ENCODE peak calls at places on chromosomes 5 and 9, in six cellular contexts. One of them, this sample, is unnamed.

GRCh38 chr5:33311893-33312292 is 128.9 kb upstream of the TARS1 start:
- DNase-seq in posterior vena cava: no peak
- DNase-seq in SK-N-SH: no peak
- DNase-seq in choroid plexus epithelial cell: peak
- DNase-seq in psoas muscle: no peak
- DNase-seq in dermis blood vessel endothelial cell: no peak
- DNase-seq in this sample: no peak

GRCh38 chr5:135810188-135810943 is 24.1 kb upstream of the SLC25A48 start:
- DNase-seq in posterior vena cava: no peak
- DNase-seq in SK-N-SH: no peak
- DNase-seq in choroid plexus epithelial cell: no peak
- DNase-seq in psoas muscle: peak
- DNase-seq in dermis blood vessel endothelial cell: no peak
- DNase-seq in this sample: peak

GRCh38 chr5:33631786-33632185 is 191.0 kb downstream of the TARS1 start:
- DNase-seq in posterior vena cava: no peak
- DNase-seq in SK-N-SH: no peak
- DNase-seq in choroid plexus epithelial cell: peak
- DNase-seq in psoas muscle: no peak
- DNase-seq in dermis blood vessel endothelial cell: no peak
- DNase-seq in this sample: no peak

GRCh38 chr5:14286574-14287399 is 143.6 kb downstream of the TRIO start:
- DNase-seq in posterior vena cava: no peak
- DNase-seq in SK-N-SH: no peak
- DNase-seq in choroid plexus epithelial cell: no peak
- DNase-seq in psoas muscle: no peak
- DNase-seq in dermis blood vessel endothelial cell: no peak
- DNase-seq in this sample: no peak

GRCh38 chr9:98017306-98017705 is 34.2 kb downstream of the ANP32B start:
- DNase-seq in posterior vena cava: no peak
- DNase-seq in SK-N-SH: no peak
- DNase-seq in choroid plexus epithelial cell: no peak
- DNase-seq in psoas muscle: no peak
- DNase-seq in dermis blood vessel endothelial cell: no peak
- DNase-seq in this sample: no peak

GRCh38 chr9:22415941-22416691 is 30.5 kb upstream of the DMRTA1 start:
- DNase-seq in posterior vena cava: no peak
- DNase-seq in SK-N-SH: no peak
- DNase-seq in choroid plexus epithelial cell: peak
- DNase-seq in psoas muscle: no peak
- DNase-seq in dermis blood vessel endothelial cell: no peak
- DNase-seq in this sample: no peak

GRCh38 chr5:176673651-176674583 is 26.6 kb downstream of the TSPAN17 start:
- DNase-seq in posterior vena cava: no peak
- DNase-seq in SK-N-SH: no peak
- DNase-seq in choroid plexus epithelial cell: no peak
- DNase-seq in psoas muscle: no peak
- DNase-seq in dermis blood vessel endothelial cell: no peak
- DNase-seq in this sample: no peak

GRCh38 chr9:127347831-127348699 is 48.9 kb upstream of the SLC2A8 start:
- DNase-seq in posterior vena cava: no peak
- DNase-seq in SK-N-SH: peak
- DNase-seq in choroid plexus epithelial cell: peak
- DNase-seq in psoas muscle: no peak
- DNase-seq in dermis blood vessel endothelial cell: peak
- DNase-seq in this sample: peak

GRCh38 chr9:86807577-86807976 is 139.7 kb downstream of the GAS1 start:
- DNase-seq in posterior vena cava: no peak
- DNase-seq in SK-N-SH: no peak
- DNase-seq in choroid plexus epithelial cell: peak
- DNase-seq in psoas muscle: no peak
- DNase-seq in dermis blood vessel endothelial cell: no peak
- DNase-seq in this sample: no peak

GRCh38 chr5:122152266-122152900 is 23.0 kb downstream of the ZNF474 start:
- DNase-seq in posterior vena cava: peak
- DNase-seq in SK-N-SH: no peak
- DNase-seq in choroid plexus epithelial cell: no peak
- DNase-seq in psoas muscle: no peak
- DNase-seq in dermis blood vessel endothelial cell: no peak
- DNase-seq in this sample: no peak

GRCh38 chr5:98581416-98581999 is 192.0 kb upstream of the RGMB start:
- DNase-seq in posterior vena cava: no peak
- DNase-seq in SK-N-SH: no peak
- DNase-seq in choroid plexus epithelial cell: peak
- DNase-seq in psoas muscle: no peak
- DNase-seq in dermis blood vessel endothelial cell: no peak
- DNase-seq in this sample: no peak

GRCh38 chr5:119389288-119390065 is 33.7 kb downstream of the TNFAIP8 start:
- DNase-seq in posterior vena cava: no peak
- DNase-seq in SK-N-SH: no peak
- DNase-seq in choroid plexus epithelial cell: no peak
- DNase-seq in psoas muscle: no peak
- DNase-seq in dermis blood vessel endothelial cell: no peak
- DNase-seq in this sample: no peak

GRCh38 chr5:14326035-14326909 is 183.1 kb downstream of the TRIO start:
- DNase-seq in posterior vena cava: no peak
- DNase-seq in SK-N-SH: peak
- DNase-seq in choroid plexus epithelial cell: no peak
- DNase-seq in psoas muscle: no peak
- DNase-seq in dermis blood vessel endothelial cell: peak
- DNase-seq in this sample: no peak

GRCh38 chr5:96247097-96247675 is 185.9 kb downstream of the PCSK1 start:
- DNase-seq in posterior vena cava: no peak
- DNase-seq in SK-N-SH: no peak
- DNase-seq in choroid plexus epithelial cell: no peak
- DNase-seq in psoas muscle: no peak
- DNase-seq in dermis blood vessel endothelial cell: no peak
- DNase-seq in this sample: no peak

GRCh38 chr9:134645607-134646365 is 4.2 kb downstream of the COL5A1 start:
- DNase-seq in posterior vena cava: no peak
- DNase-seq in SK-N-SH: no peak
- DNase-seq in choroid plexus epithelial cell: no peak
- DNase-seq in psoas muscle: peak
- DNase-seq in dermis blood vessel endothelial cell: no peak
- DNase-seq in this sample: no peak

GRCh38 chr9:106203832-106204516 is 509.6 kb downstream of the TMEM38B start:
- DNase-seq in posterior vena cava: no peak
- DNase-seq in SK-N-SH: no peak
- DNase-seq in choroid plexus epithelial cell: no peak
- DNase-seq in psoas muscle: no peak
- DNase-seq in dermis blood vessel endothelial cell: no peak
- DNase-seq in this sample: no peak

GRCh38 chr5:126808619-126809018 is 31.7 kb downstream of the LMNB1 start:
- DNase-seq in posterior vena cava: no peak
- DNase-seq in SK-N-SH: peak
- DNase-seq in choroid plexus epithelial cell: peak
- DNase-seq in psoas muscle: no peak
- DNase-seq in dermis blood vessel endothelial cell: peak
- DNase-seq in this sample: peak

GRCh38 chr5:126234563-126235195 is 188.5 kb upstream of the GRAMD2B start:
- DNase-seq in posterior vena cava: no peak
- DNase-seq in SK-N-SH: peak
- DNase-seq in choroid plexus epithelial cell: peak
- DNase-seq in psoas muscle: no peak
- DNase-seq in dermis blood vessel endothelial cell: peak
- DNase-seq in this sample: peak

GRCh38 chr5:151595411-151595826 is 4.3 kb upstream of the FAT2 start:
- DNase-seq in posterior vena cava: no peak
- DNase-seq in SK-N-SH: no peak
- DNase-seq in choroid plexus epithelial cell: no peak
- DNase-seq in psoas muscle: no peak
- DNase-seq in dermis blood vessel endothelial cell: no peak
- DNase-seq in this sample: no peak

GRCh38 chr9:137375321-137376058 is 47.5 kb downstream of the EXD3 start:
- DNase-seq in posterior vena cava: no peak
- DNase-seq in SK-N-SH: no peak
- DNase-seq in choroid plexus epithelial cell: no peak
- DNase-seq in psoas muscle: no peak
- DNase-seq in dermis blood vessel endothelial cell: no peak
- DNase-seq in this sample: no peak

GRCh38 chr5:54460181-54460919 is 4.9 kb downstream of the HSPB3 start:
- DNase-seq in posterior vena cava: no peak
- DNase-seq in SK-N-SH: no peak
- DNase-seq in choroid plexus epithelial cell: peak
- DNase-seq in psoas muscle: peak
- DNase-seq in dermis blood vessel endothelial cell: no peak
- DNase-seq in this sample: no peak

GRCh38 chr5:139677404-139678282 is 29.5 kb downstream of the CXXC5 start:
- DNase-seq in posterior vena cava: no peak
- DNase-seq in SK-N-SH: peak
- DNase-seq in choroid plexus epithelial cell: no peak
- DNase-seq in psoas muscle: peak
- DNase-seq in dermis blood vessel endothelial cell: no peak
- DNase-seq in this sample: no peak

GRCh38 chr9:7370378-7370777 is 429.2 kb downstream of the DMAC1 start:
- DNase-seq in posterior vena cava: no peak
- DNase-seq in SK-N-SH: no peak
- DNase-seq in choroid plexus epithelial cell: no peak
- DNase-seq in psoas muscle: no peak
- DNase-seq in dermis blood vessel endothelial cell: no peak
- DNase-seq in this sample: no peak

GRCh38 chr9:124006448-124007156 is 5.0 kb upstream of the LHX2 start:
- DNase-seq in posterior vena cava: peak
- DNase-seq in SK-N-SH: no peak
- DNase-seq in choroid plexus epithelial cell: no peak
- DNase-seq in psoas muscle: no peak
- DNase-seq in dermis blood vessel endothelial cell: no peak
- DNase-seq in this sample: no peak

GRCh38 chr9:107100591-107100990 is 182.5 kb upstream of the RAD23B start:
- DNase-seq in posterior vena cava: no peak
- DNase-seq in SK-N-SH: no peak
- DNase-seq in choroid plexus epithelial cell: no peak
- DNase-seq in psoas muscle: no peak
- DNase-seq in dermis blood vessel endothelial cell: no peak
- DNase-seq in this sample: no peak